ENCODE peak calls at places on chromosomes 12 and 14, in seven cellular contexts. One of them, this sample, is unnamed.

GRCh38 chr14:105287249-105288102 is 13.3 kb downstream of the BRF1 start:
- DNase-seq in suprapubic skin: no peak
- DNase-seq in DMS53: no peak
- DNase-seq in psoas muscle: no peak
- DNase-seq in activated T-cell treated with anti-CD3 and anti-CD28 coated beads for 48 hours: no peak
- DNase-seq in epithelial cell of esophagus: no peak
- DNase-seq in NCI-H1105: no peak
- DNase-seq in this sample: no peak

GRCh38 chr14:101187017-101187815 is 283.7 kb upstream of the RTL1 start:
- DNase-seq in suprapubic skin: no peak
- DNase-seq in DMS53: no peak
- DNase-seq in psoas muscle: no peak
- DNase-seq in activated T-cell treated with anti-CD3 and anti-CD28 coated beads for 48 hours: no peak
- DNase-seq in epithelial cell of esophagus: no peak
- DNase-seq in NCI-H1105: no peak
- DNase-seq in this sample: no peak

GRCh38 chr12:90226211-90226610 is 517.6 kb upstream of the ATP2B1 start:
- DNase-seq in suprapubic skin: no peak
- DNase-seq in DMS53: no peak
- DNase-seq in psoas muscle: no peak
- DNase-seq in activated T-cell treated with anti-CD3 and anti-CD28 coated beads for 48 hours: no peak
- DNase-seq in epithelial cell of esophagus: no peak
- DNase-seq in NCI-H1105: no peak
- DNase-seq in this sample: no peak

GRCh38 chr14:47040490-47040889 is 388.9 kb upstream of the RPL10L start:
- DNase-seq in suprapubic skin: no peak
- DNase-seq in DMS53: peak
- DNase-seq in psoas muscle: no peak
- DNase-seq in activated T-cell treated with anti-CD3 and anti-CD28 coated beads for 48 hours: no peak
- DNase-seq in epithelial cell of esophagus: peak
- DNase-seq in NCI-H1105: no peak
- DNase-seq in this sample: no peak

GRCh38 chr14:61461808-61462275 is 140.5 kb downstream of the PRKCH start:
- DNase-seq in suprapubic skin: no peak
- DNase-seq in DMS53: peak
- DNase-seq in psoas muscle: no peak
- DNase-seq in activated T-cell treated with anti-CD3 and anti-CD28 coated beads for 48 hours: no peak
- DNase-seq in epithelial cell of esophagus: peak
- DNase-seq in NCI-H1105: peak
- DNase-seq in this sample: no peak

GRCh38 chr12:73950506-73950905 is 587.1 kb upstream of the ATXN7L3B start:
- DNase-seq in suprapubic skin: no peak
- DNase-seq in DMS53: peak
- DNase-seq in psoas muscle: no peak
- DNase-seq in activated T-cell treated with anti-CD3 and anti-CD28 coated beads for 48 hours: no peak
- DNase-seq in epithelial cell of esophagus: no peak
- DNase-seq in NCI-H1105: no peak
- DNase-seq in this sample: no peak

GRCh38 chr14:22314183-22314820 is 274.7 kb downstream of the DAD1 start:
- DNase-seq in suprapubic skin: no peak
- DNase-seq in DMS53: peak
- DNase-seq in psoas muscle: no peak
- DNase-seq in activated T-cell treated with anti-CD3 and anti-CD28 coated beads for 48 hours: no peak
- DNase-seq in epithelial cell of esophagus: peak
- DNase-seq in NCI-H1105: peak
- DNase-seq in this sample: peak

GRCh38 chr12:85280138-85280983 is at the start of gene ALX1:
- DNase-seq in suprapubic skin: no peak
- DNase-seq in DMS53: peak
- DNase-seq in psoas muscle: no peak
- DNase-seq in activated T-cell treated with anti-CD3 and anti-CD28 coated beads for 48 hours: no peak
- DNase-seq in epithelial cell of esophagus: peak
- DNase-seq in NCI-H1105: no peak
- DNase-seq in this sample: no peak

GRCh38 chr14:53779301-53779700 is 177.3 kb downstream of the BMP4 start:
- DNase-seq in suprapubic skin: no peak
- DNase-seq in DMS53: no peak
- DNase-seq in psoas muscle: no peak
- DNase-seq in activated T-cell treated with anti-CD3 and anti-CD28 coated beads for 48 hours: no peak
- DNase-seq in epithelial cell of esophagus: no peak
- DNase-seq in NCI-H1105: no peak
- DNase-seq in this sample: no peak

GRCh38 chr14:68977137-68977740 is 1.9 kb downstream of the ACTN1 start:
- DNase-seq in suprapubic skin: no peak
- DNase-seq in DMS53: peak
- DNase-seq in psoas muscle: no peak
- DNase-seq in activated T-cell treated with anti-CD3 and anti-CD28 coated beads for 48 hours: no peak
- DNase-seq in epithelial cell of esophagus: no peak
- DNase-seq in NCI-H1105: no peak
- DNase-seq in this sample: no peak

GRCh38 chr12:128449146-128449894 is 182.3 kb downstream of the TMEM132C start:
- DNase-seq in suprapubic skin: no peak
- DNase-seq in DMS53: peak
- DNase-seq in psoas muscle: no peak
- DNase-seq in activated T-cell treated with anti-CD3 and anti-CD28 coated beads for 48 hours: no peak
- DNase-seq in epithelial cell of esophagus: peak
- DNase-seq in NCI-H1105: peak
- DNase-seq in this sample: no peak

GRCh38 chr12:20368653-20369163 is 371 bp downstream of the PDE3A start:
- DNase-seq in suprapubic skin: peak
- DNase-seq in DMS53: peak
- DNase-seq in psoas muscle: peak
- DNase-seq in activated T-cell treated with anti-CD3 and anti-CD28 coated beads for 48 hours: no peak
- DNase-seq in epithelial cell of esophagus: peak
- DNase-seq in NCI-H1105: peak
- DNase-seq in this sample: no peak

GRCh38 chr12:126389215-126389841 is 1324.1 kb downstream of the AACS start:
- DNase-seq in suprapubic skin: no peak
- DNase-seq in DMS53: no peak
- DNase-seq in psoas muscle: no peak
- DNase-seq in activated T-cell treated with anti-CD3 and anti-CD28 coated beads for 48 hours: no peak
- DNase-seq in epithelial cell of esophagus: no peak
- DNase-seq in NCI-H1105: peak
- DNase-seq in this sample: peak

GRCh38 chr12:49059063-49059384 is 1.6 kb downstream of the KMT2D start:
- DNase-seq in suprapubic skin: no peak
- DNase-seq in DMS53: peak
- DNase-seq in psoas muscle: no peak
- DNase-seq in activated T-cell treated with anti-CD3 and anti-CD28 coated beads for 48 hours: no peak
- DNase-seq in epithelial cell of esophagus: no peak
- DNase-seq in NCI-H1105: no peak
- DNase-seq in this sample: no peak

GRCh38 chr14:23483216-23483854 is 13.8 kb downstream of the NGDN start:
- DNase-seq in suprapubic skin: no peak
- DNase-seq in DMS53: peak
- DNase-seq in psoas muscle: no peak
- DNase-seq in activated T-cell treated with anti-CD3 and anti-CD28 coated beads for 48 hours: no peak
- DNase-seq in epithelial cell of esophagus: peak
- DNase-seq in NCI-H1105: peak
- DNase-seq in this sample: peak

GRCh38 chr12:118494776-118495175 is 118.4 kb downstream of the SUDS3 start:
- DNase-seq in suprapubic skin: no peak
- DNase-seq in DMS53: peak
- DNase-seq in psoas muscle: no peak
- DNase-seq in activated T-cell treated with anti-CD3 and anti-CD28 coated beads for 48 hours: no peak
- DNase-seq in epithelial cell of esophagus: peak
- DNase-seq in NCI-H1105: no peak
- DNase-seq in this sample: no peak

GRCh38 chr12:75481013-75481705 is 604 bp downstream of the GLIPR1 start:
- DNase-seq in suprapubic skin: no peak
- DNase-seq in DMS53: peak
- DNase-seq in psoas muscle: no peak
- DNase-seq in activated T-cell treated with anti-CD3 and anti-CD28 coated beads for 48 hours: no peak
- DNase-seq in epithelial cell of esophagus: no peak
- DNase-seq in NCI-H1105: no peak
- DNase-seq in this sample: no peak

GRCh38 chr12:53726946-53727309 is 324 bp downstream of the CALCOCO1 start:
- DNase-seq in suprapubic skin: no peak
- DNase-seq in DMS53: no peak
- DNase-seq in psoas muscle: no peak
- DNase-seq in activated T-cell treated with anti-CD3 and anti-CD28 coated beads for 48 hours: no peak
- DNase-seq in epithelial cell of esophagus: peak
- DNase-seq in NCI-H1105: no peak
- DNase-seq in this sample: no peak

GRCh38 chr12:98736352-98737326 is 91.5 kb downstream of the APAF1 start:
- DNase-seq in suprapubic skin: no peak
- DNase-seq in DMS53: peak
- DNase-seq in psoas muscle: no peak
- DNase-seq in activated T-cell treated with anti-CD3 and anti-CD28 coated beads for 48 hours: no peak
- DNase-seq in epithelial cell of esophagus: no peak
- DNase-seq in NCI-H1105: peak
- DNase-seq in this sample: no peak

GRCh38 chr14:50773632-50774541 is 57.1 kb downstream of the NIN start:
- DNase-seq in suprapubic skin: no peak
- DNase-seq in DMS53: peak
- DNase-seq in psoas muscle: peak
- DNase-seq in activated T-cell treated with anti-CD3 and anti-CD28 coated beads for 48 hours: no peak
- DNase-seq in epithelial cell of esophagus: peak
- DNase-seq in NCI-H1105: peak
- DNase-seq in this sample: peak

GRCh38 chr12:9869307-9870161 is at the start of gene CLEC2B:
- DNase-seq in suprapubic skin: no peak
- DNase-seq in DMS53: peak
- DNase-seq in psoas muscle: no peak
- DNase-seq in activated T-cell treated with anti-CD3 and anti-CD28 coated beads for 48 hours: no peak
- DNase-seq in epithelial cell of esophagus: peak
- DNase-seq in NCI-H1105: no peak
- DNase-seq in this sample: no peak

GRCh38 chr12:90102957-90103652 is 394.5 kb upstream of the ATP2B1 start:
- DNase-seq in suprapubic skin: no peak
- DNase-seq in DMS53: peak
- DNase-seq in psoas muscle: no peak
- DNase-seq in activated T-cell treated with anti-CD3 and anti-CD28 coated beads for 48 hours: no peak
- DNase-seq in epithelial cell of esophagus: peak
- DNase-seq in NCI-H1105: peak
- DNase-seq in this sample: no peak

GRCh38 chr12:49933793-49934192 is 16.7 kb upstream of the AQP2 start:
- DNase-seq in suprapubic skin: no peak
- DNase-seq in DMS53: no peak
- DNase-seq in psoas muscle: no peak
- DNase-seq in activated T-cell treated with anti-CD3 and anti-CD28 coated beads for 48 hours: no peak
- DNase-seq in epithelial cell of esophagus: no peak
- DNase-seq in NCI-H1105: no peak
- DNase-seq in this sample: no peak

GRCh38 chr12:89928467-89928866 is 219.8 kb upstream of the ATP2B1 start:
- DNase-seq in suprapubic skin: no peak
- DNase-seq in DMS53: no peak
- DNase-seq in psoas muscle: no peak
- DNase-seq in activated T-cell treated with anti-CD3 and anti-CD28 coated beads for 48 hours: no peak
- DNase-seq in epithelial cell of esophagus: no peak
- DNase-seq in NCI-H1105: no peak
- DNase-seq in this sample: no peak

GRCh38 chr12:88895634-88896033 is 315.4 kb upstream of the KITLG start:
- DNase-seq in suprapubic skin: no peak
- DNase-seq in DMS53: no peak
- DNase-seq in psoas muscle: no peak
- DNase-seq in activated T-cell treated with anti-CD3 and anti-CD28 coated beads for 48 hours: no peak
- DNase-seq in epithelial cell of esophagus: no peak
- DNase-seq in NCI-H1105: no peak
- DNase-seq in this sample: no peak

GRCh38 chr12:25311501-25311900 is 60.8 kb upstream of the KRAS start:
- DNase-seq in suprapubic skin: no peak
- DNase-seq in DMS53: peak
- DNase-seq in psoas muscle: no peak
- DNase-seq in activated T-cell treated with anti-CD3 and anti-CD28 coated beads for 48 hours: no peak
- DNase-seq in epithelial cell of esophagus: peak
- DNase-seq in NCI-H1105: no peak
- DNase-seq in this sample: no peak

GRCh38 chr14:100654814-100655795 is 67.9 kb upstream of the BEGAIN start:
- DNase-seq in suprapubic skin: no peak
- DNase-seq in DMS53: peak
- DNase-seq in psoas muscle: no peak
- DNase-seq in activated T-cell treated with anti-CD3 and anti-CD28 coated beads for 48 hours: peak
- DNase-seq in epithelial cell of esophagus: peak
- DNase-seq in NCI-H1105: no peak
- DNase-seq in this sample: no peak